ENCODE peak calls at places on chromosomes 2 and 18, in five cellular contexts. Q is adrenal gland, E is psoas muscle, D is colonic mucosa, X is IMR-90. F is an unnamed sample. For H3K4me1, the result is how much of the 10 kb centered on the place peaks cover.

GRCh38 chr2:18682681-18683080 is 93.3 kb upstream of the NT5C1B start:
- DNase-seq in Q (no peak), E (no peak), D (no peak), X (no peak), F (no peak)

GRCh38 chr2:121350884-121351283 is 65.9 kb upstream of the TFCP2L1 start:
- DNase-seq in Q (no peak), E (no peak), D (no peak), X (no peak), F (no peak)

GRCh38 chr2:163717474-163717873 is 18.3 kb downstream of the FIGN start:
- DNase-seq in Q (no peak), E (no peak), D (no peak), X (no peak), F (no peak)

GRCh38 chr2:12020833-12021469 is 274.5 kb downstream of the LPIN1 start:
- DNase-seq in Q (no peak), E (no peak), D (no peak), X (no peak), F (no peak)

GRCh38 chr18:76875390-76876330 is 53.3 kb downstream of the ZNF236 start:
- DNase-seq in Q (no peak), E (no peak), D (peak), X (peak), F (peak)

GRCh38 chr2:112713926-112714325 is 6.9 kb upstream of the NT5DC4 start:
- DNase-seq in Q (no peak), E (no peak), D (no peak), X (no peak), F (no peak)

GRCh38 chr2:147689510-147689909 is 155.3 kb upstream of the ACVR2A start:
- DNase-seq in Q (no peak), E (no peak), D (no peak), X (no peak), F (no peak)

GRCh38 chr2:165067958-165068612 is 112.8 kb upstream of the SLC38A11 start:
- DNase-seq in Q (peak), E (no peak), D (no peak), X (peak), F (peak)

GRCh38 chr2:201353116-201353515 is 4.0 kb downstream of the FLACC1 start:
- DNase-seq in Q (no peak), E (no peak), D (no peak), X (peak), F (no peak)

GRCh38 chr2:144389151-144389929 is 130.6 kb downstream of the ZEB2 start:
- DNase-seq in Q (no peak), E (peak), D (peak), X (no peak), F (peak)

GRCh38 chr2:24280645-24281044 is 79.7 kb downstream of the ITSN2 start:
- DNase-seq in Q (no peak), E (no peak), D (no peak), X (no peak), F (no peak)

GRCh38 chr18:13254971-13255927 is 36.7 kb downstream of the LDLRAD4 start:
- DNase-seq in Q (no peak), E (no peak), D (no peak), X (no peak), F (no peak)

GRCh38 chr2:149027602-149028250 is 10.8 kb upstream of the LYPD6B start:
- DNase-seq in Q (no peak), E (no peak), D (no peak), X (no peak), F (no peak)

GRCh38 chr2:84960157-84960506 is 10.8 kb upstream of the KCMF1 start:
- DNase-seq in Q (no peak), E (no peak), D (no peak), X (no peak), F (no peak)
- H3K4me1 ChIP-seq in Q (under half), E (under half), D (under half), X (under half), F (under half)

GRCh38 chr2:101517753-101518152 is 42.8 kb upstream of the RFX8 start:
- DNase-seq in Q (no peak), E (no peak), D (no peak), X (peak), F (no peak)

GRCh38 chr2:101516349-101516748 is 41.4 kb upstream of the RFX8 start:
- DNase-seq in Q (no peak), E (no peak), D (no peak), X (no peak), F (no peak)

GRCh38 chr2:101515512-101515911 is 40.6 kb upstream of the RFX8 start:
- DNase-seq in Q (peak), E (no peak), D (no peak), X (peak), F (no peak)

GRCh38 chr2:101518470-101519172 is 43.7 kb upstream of the RFX8 start:
- DNase-seq in Q (peak), E (no peak), D (peak), X (peak), F (peak)

DNA sequence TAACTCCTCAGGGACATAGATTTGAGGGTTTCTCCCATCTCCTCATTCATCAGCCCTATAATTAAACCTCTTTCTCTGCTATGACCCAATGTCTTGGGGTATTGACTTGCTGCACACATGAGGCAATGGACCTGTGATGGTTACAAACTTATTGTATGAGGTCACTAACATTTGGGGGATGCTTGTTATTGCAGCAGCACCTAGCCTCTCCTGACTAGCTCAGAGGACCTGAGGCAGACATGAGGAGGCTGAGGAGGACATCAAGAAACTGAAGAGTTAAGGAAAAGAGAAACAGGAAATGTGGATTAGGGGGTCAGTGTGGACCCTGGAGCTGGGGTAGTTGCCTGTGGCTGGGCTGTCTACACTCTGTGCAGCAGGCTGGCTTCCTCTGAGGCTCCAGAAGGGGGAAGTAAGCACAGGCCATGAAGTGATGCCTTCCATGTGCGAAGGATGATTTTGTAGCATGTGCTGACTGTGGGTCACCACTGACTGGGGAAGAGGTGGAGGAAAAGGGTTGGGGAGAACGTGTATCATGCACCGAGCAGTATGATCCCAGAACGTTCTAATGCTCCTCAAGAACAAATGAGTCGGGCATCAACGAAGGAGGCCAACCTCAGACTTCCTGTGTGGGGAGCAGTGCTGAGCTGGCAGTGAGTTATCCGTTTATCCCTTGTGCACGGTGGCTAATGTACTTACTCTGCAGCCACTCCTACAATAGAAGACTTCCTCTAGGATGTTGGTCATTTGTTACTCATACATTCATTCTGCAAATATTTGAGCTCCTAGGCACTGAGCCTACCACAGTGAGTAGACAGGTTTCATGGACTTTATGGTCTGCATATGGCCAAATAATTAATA is 42.1 kb upstream of the RFX8 start:
- DNase-seq in Q (no peak), E (no peak), D (no peak), X (peak), F (no peak)
- H3K4me1 ChIP-seq in Q (under half), E (under half), D (under half), X (under half), F (under half)

DNA sequence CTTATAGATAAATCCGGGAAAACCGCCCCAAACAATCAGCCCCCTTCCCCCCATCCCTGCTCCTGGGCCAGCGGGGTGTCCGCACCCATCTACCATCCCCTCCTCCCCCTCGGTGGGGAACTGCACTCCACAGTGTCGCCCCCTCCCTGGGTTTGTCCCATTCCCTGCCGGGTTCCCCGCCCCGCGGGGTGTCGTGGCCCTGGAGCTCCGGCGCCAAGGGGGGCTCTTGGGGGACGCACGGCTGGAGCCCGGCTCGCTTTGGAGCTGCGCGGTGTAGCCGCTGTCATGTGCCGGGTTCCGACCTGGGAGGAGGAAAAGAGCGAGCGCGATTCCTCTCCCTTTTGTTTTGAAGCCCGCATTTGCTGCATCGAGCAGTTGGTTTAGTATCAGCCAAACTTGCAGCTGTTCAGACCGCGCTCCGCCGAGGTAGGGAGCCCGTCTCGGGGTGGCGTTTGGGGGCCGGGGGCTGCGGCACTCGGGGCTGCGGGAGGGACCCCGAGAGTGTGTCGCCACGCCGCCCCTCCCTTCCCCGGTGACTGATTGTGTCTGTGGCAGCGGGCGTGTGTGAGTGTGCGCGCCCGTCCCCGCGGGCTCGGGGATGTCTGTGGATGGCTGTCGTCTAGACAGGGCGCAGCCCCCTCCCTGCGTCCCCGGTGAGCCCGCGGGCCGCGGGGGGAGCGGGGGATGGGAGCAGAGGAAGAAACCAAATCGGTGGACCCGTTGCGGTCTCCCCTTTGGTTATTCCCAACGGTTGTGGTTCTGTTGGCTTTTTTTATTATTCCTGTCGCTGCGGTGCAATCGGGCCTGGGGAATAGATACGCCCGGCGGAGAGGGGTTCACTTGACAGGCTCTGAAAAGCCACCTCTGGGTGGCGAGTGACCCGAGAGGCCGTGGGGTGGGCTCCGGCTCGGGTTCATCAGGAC is 836 bp downstream of the CTIF start:
- DNase-seq in Q (peak), E (peak), D (peak), X (peak), F (peak)
- H3K4me1 ChIP-seq in Q (under half), E (under half), D (under half), X (under half), F (under half)

GRCh38 chr2:36169843-36170242 is 185.7 kb upstream of the CRIM1 start:
- DNase-seq in Q (no peak), E (no peak), D (no peak), X (no peak), F (no peak)
- H3K4me1 ChIP-seq in Q (under half), E (under half), D (under half), X (under half), F (under half)

GRCh38 chr2:219563271-219563928 is 7.9 kb downstream of the OBSL1 start:
- DNase-seq in Q (peak), E (no peak), D (no peak), X (no peak), F (no peak)

GRCh38 chr2:219567131-219567530 is 4.2 kb downstream of the OBSL1 start:
- DNase-seq in Q (no peak), E (no peak), D (no peak), X (no peak), F (no peak)

GRCh38 chr2:219567791-219568361 is 3.5 kb downstream of the OBSL1 start:
- DNase-seq in Q (no peak), E (no peak), D (no peak), X (no peak), F (no peak)

GRCh38 chr2:219566640-219567039 is 4.7 kb downstream of the OBSL1 start:
- DNase-seq in Q (no peak), E (no peak), D (no peak), X (no peak), F (no peak)

DNA sequence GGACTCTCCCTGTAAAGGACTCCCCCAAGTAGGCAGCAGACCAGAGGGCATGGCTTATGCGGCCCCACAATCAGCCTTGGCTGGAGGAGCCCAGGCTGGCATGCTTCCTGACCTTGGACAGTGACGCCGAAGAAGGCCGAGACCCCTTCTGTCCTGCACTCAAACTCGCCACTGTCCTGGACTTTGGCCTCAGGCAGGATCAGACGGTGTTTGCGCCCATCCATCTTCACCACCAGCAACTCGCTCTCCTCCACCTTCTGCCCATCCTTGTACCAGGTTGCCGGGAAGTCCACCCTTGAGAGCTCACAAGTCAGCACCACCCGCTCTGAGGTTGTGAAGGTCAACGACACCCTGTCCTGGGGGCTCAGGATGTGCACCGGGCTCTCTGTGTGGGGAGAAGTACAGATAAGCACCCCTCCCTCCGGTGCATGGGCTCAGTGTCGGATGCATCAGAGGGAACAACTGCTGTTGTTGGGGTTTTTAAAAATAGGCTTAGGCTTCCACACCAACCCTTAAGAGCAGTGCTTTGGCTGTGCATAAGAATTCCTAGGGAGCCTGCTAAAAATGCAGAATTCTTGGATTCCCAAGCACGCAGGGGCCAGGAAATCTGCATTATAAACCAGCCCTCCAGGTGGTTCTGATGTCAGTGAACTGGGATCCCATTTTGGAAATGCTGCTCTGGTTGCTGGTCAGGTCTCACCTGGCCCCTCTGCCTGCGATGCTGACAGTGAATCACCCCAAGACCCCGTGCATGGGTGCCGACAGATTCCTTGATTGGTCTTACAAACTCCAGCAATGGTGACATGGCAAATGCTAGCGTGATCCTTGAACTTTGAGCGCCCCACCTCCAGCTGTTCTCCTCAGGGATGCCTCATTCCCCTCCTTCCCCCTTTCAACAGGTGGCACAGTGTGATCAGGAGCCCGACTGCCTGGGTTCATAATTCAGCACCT is 5.9 kb downstream of the OBSL1 start:
- DNase-seq in Q (peak), E (no peak), D (no peak), X (no peak), F (no peak)
- H3K4me1 ChIP-seq in Q (under half), E (under half), D (under half), X (under half), F (under half)

GRCh38 chr2:162086904-162087303 is 12.9 kb upstream of the DPP4 start:
- DNase-seq in Q (no peak), E (no peak), D (no peak), X (no peak), F (no peak)

GRCh38 chr2:162091325-162092007 is 17.5 kb upstream of the DPP4 start:
- DNase-seq in Q (peak), E (no peak), D (peak), X (peak), F (no peak)

GRCh38 chr2:162092008-162092390 is 18.0 kb upstream of the DPP4 start:
- DNase-seq in Q (no peak), E (no peak), D (no peak), X (no peak), F (no peak)

GRCh38 chr2:162092656-162093556 is 18.9 kb upstream of the DPP4 start:
- DNase-seq in Q (peak), E (peak), D (no peak), X (peak), F (no peak)

DNA sequence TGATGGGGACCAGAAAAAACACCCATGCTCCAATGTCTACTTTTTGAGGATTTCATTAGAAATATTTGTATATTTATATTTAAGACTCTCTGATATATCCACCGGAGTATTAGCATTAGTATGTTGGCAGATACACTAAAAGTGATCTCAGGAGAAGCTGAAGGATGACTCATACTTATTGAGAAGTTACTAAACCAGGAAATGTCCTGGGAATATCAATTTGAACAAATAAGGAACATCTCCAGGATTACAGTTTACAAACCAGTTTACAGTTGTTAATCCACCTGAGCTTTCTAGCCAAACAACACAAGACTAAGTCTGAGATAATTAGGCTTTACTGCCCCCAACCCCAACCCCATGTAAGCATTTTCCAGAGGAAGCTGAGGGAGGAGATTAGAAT is 16.1 kb upstream of the DPP4 start:
- DNase-seq in Q (no peak), E (no peak), D (no peak), X (peak), F (no peak)
- H3K4me1 ChIP-seq in Q (under half), E (under half), D (under half), X (under half), F (under half)

F was measured in thyroid gland.